ENCODE peak calls at places on chromosomes 13 and 19, in five cellular contexts. J is tibial nerve, Z is vagina, G is K562, S is uterus. K is an unnamed sample.

GRCh38 chr13:58619396-58620113 is 988.0 kb downstream of the PCDH17 start:
- DNase-seq in J (no peak), Z (no peak), G (no peak), S (no peak), K (no peak)

GRCh38 chr19:46488551-46488950 is 7.1 kb downstream of the PNMA8B start:
- DNase-seq in J (no peak), Z (no peak), G (no peak), S (no peak), K (peak; percentile 56)

GRCh38 chr19:10116085-10116865 is 3.4 kb downstream of the EIF3G start:
- DNase-seq in J (no peak), Z (peak; percentile 83), G (no peak), S (no peak), K (no peak)

GRCh38 chr19:33219261-33219812 is 6.3 kb downstream of the SLC7A10 start:
- DNase-seq in J (no peak), Z (no peak), G (no peak), S (no peak), K (peak; percentile 89)

GRCh38 chr19:12975221-12975756 is 5.9 kb downstream of the DAND5 start:
- DNase-seq in J (no peak), Z (no peak), G (no peak), S (no peak), K (no peak)

GRCh38 chr13:43328907-43329306 is 305.5 kb downstream of the DNAJC15 start:
- DNase-seq in J (no peak), Z (no peak), G (no peak), S (no peak), K (no peak)

GRCh38 chr19:50330365-50331078 is 1.3 kb upstream of the KCNC3 start:
- DNase-seq in J (peak; percentile 26), Z (no peak), G (peak; percentile 92), S (peak; percentile 18), K (peak; percentile 98)

GRCh38 chr19:55418185-55418584 is 10.6 kb upstream of the UBE2S start:
- DNase-seq in J (peak; percentile 54), Z (no peak), G (peak; percentile 79), S (no peak), K (peak; percentile 91)

GRCh38 chr19:15289673-15290072 is 42.7 kb downstream of the BRD4 start:
- DNase-seq in J (no peak), Z (no peak), G (no peak), S (no peak), K (no peak)
- H3K4me3 ChIP-seq in J (no peak overlapping the region), Z (no peak overlapping the region), G (no peak overlapping the region), S (no peak overlapping the region), K (no peak overlapping the region)

GRCh38 chr13:112055032-112055416 is 11.9 kb upstream of the SOX1 start:
- DNase-seq in J (no peak), Z (no peak), G (no peak), S (no peak), K (peak; percentile 48)
- H3K27me3 ChIP-seq in J (no peaks in the 10 kb centered on the region), Z (peaks cover 19% of the 10 kb centered on the region), G (peaks cover 5% of the 10 kb centered on the region), S (peaks cover 71% of the 10 kb centered on the region), K (peaks cover 96% of the 10 kb centered on the region)

DNA sequence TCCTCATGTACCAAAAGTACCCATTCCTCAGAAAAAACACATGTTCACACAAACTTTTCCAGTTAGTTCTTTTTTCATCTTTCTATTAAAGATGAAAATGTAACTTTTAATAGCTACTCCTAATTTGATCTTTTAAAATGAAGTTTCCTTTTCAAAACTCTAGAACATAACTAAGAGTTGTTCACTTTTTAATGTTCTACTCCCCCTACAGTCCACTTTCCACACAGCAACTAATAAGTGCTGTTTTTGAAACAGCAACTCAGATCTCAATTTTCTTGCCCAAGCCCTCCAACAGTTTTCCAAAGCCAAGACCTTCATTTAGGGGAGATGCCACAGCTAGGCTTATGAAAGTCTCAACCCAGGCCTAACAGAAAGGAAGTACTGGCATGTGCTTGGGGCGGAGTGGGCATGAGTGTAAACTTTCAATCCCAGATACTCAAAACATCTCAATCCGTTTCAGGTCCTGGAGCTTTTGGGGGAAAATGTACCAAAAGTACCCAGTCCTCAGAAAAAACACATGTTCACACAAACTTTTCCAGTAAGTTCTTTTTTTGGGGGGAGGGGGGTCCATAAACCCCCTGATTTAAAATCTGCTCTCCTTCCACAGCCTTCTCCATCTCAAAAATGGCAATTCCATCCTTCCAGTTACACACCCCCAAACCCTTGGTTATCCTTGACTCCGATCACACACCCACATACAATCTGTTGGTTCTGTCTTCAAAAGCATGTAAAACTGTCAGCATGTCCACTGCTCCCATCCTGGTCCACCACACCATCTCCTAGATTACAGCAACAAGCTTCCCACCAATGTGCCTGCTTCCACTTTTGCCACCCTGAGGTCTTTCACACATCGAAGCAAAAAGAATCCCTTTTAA is 2.0 kb downstream of the FBL start:
- DNase-seq in J (peak; percentile 71), Z (no peak), G (no peak), S (no peak), K (peak; percentile 56)
- H3K4me3 ChIP-seq in J (no peak overlapping the region), Z (no peak overlapping the region), G (peak overlapping the region; percentile 86), S (no peak overlapping the region), K (no peak overlapping the region)

DNA sequence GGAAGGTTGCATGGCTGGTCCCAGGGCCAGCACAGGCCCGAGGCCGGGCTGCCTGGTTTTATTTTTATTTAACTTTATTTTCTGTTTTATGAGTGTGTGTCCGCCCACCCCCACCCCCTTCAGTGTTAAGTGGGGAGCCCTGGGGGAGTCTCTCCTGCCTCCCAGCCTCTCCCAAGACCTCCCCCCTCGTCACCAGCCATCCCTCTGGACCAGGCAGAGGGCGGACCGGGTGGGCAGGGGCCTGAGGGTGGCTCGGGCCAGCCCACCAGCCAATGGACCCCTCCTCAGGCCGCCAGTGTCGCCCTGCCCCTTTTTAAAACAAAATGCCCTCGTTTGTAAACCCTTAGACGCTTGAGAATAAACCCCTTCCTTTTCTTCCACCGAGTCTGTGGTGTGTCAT is 531 bp upstream of the TGFBR3L start:
- DNase-seq in J (no peak), Z (no peak), G (no peak), S (no peak), K (no peak)
- H3K27me3 ChIP-seq in J (no peaks in the 10 kb centered on the region), Z (no peaks in the 10 kb centered on the region), G (no peaks in the 10 kb centered on the region), S (peaks cover 6% of the 10 kb centered on the region), K (peaks cover 44% of the 10 kb centered on the region)

GRCh38 chr13:35474551-35474950 is 1.9 kb downstream of the MAB21L1 start:
- DNase-seq in J (peak; percentile 16), Z (no peak), G (no peak), S (no peak), K (peak; percentile 14)

GRCh38 chr13:35479223-35479536 is 2.7 kb upstream of the MAB21L1 start:
- DNase-seq in J (no peak), Z (no peak), G (no peak), S (no peak), K (peak; percentile 60)

GRCh38 chr13:35478384-35479222 is 2.1 kb upstream of the MAB21L1 start:
- DNase-seq in J (no peak), Z (no peak), G (no peak), S (no peak), K (peak; percentile 68)

GRCh38 chr13:35475131-35475959 is 1.1 kb downstream of the MAB21L1 start:
- DNase-seq in J (peak; percentile 58), Z (no peak), G (no peak), S (no peak), K (peak; percentile 63)

GRCh38 chr13:35475960-35476943 is at the start of gene MAB21L1:
- DNase-seq in J (peak; percentile 77), Z (no peak), G (no peak), S (no peak), K (peak; percentile 51)
- H3K4me3 ChIP-seq in J (peak within 1 kb of the TSS; percentile 43), Z (peak within 1 kb of the TSS; percentile 41), G (no peak within 1 kb of the TSS), S (peak within 1 kb of the TSS; percentile 23), K (peak within 1 kb of the TSS; percentile 41)